ENCODE peak calls at places on chromosomes 2 and 18, in six cellular contexts. A, F, X, B, O and K are unnamed samples.

GRCh38 chr2:190569994-190570755 is 35.7 kb upstream of the NEMP2 start:
- DNase-seq in A (no peak), F (no peak), X (no peak), B (no peak), O (no peak), K (no peak)

GRCh38 chr2:46812381-46813024 is 103.1 kb downstream of the MCFD2 start:
- DNase-seq in A (peak), F (no peak), X (no peak), B (no peak), O (no peak), K (peak)

GRCh38 chr2:239589855-239590254 is 189.0 kb upstream of the HDAC4 start:
- DNase-seq in A (peak), F (no peak), X (no peak), B (no peak), O (no peak), K (peak)

GRCh38 chr18:49898421-49898820 is 85.1 kb upstream of the ACAA2 start:
- DNase-seq in A (no peak), F (peak), X (no peak), B (peak), O (peak), K (peak)

GRCh38 chr2:66850406-66850805 is 415.5 kb downstream of the MEIS1 start:
- DNase-seq in A (no peak), F (no peak), X (no peak), B (no peak), O (no peak), K (no peak)

GRCh38 chr2:240210198-240210965 is 69.9 kb upstream of the OTOS start:
- DNase-seq in A (peak), F (no peak), X (no peak), B (no peak), O (no peak), K (no peak)

GRCh38 chr2:88638743-88639142 is 11.5 kb upstream of the EIF2AK3 start:
- DNase-seq in A (no peak), F (no peak), X (no peak), B (no peak), O (no peak), K (no peak)

GRCh38 chr2:177265834-177266817 is 1.6 kb upstream of the NFE2L2 start:
- DNase-seq in A (no peak), F (no peak), X (no peak), B (no peak), O (no peak), K (no peak)

GRCh38 chr2:176187306-176188217 is 906 bp upstream of the HOXD1 start:
- DNase-seq in A (no peak), F (peak), X (peak), B (no peak), O (no peak), K (no peak)